ENCODE peak calls at places on chromosome 12, in nine cellular contexts. I is lower leg skin; W is amniotic stem cell; G is AML-193; K is activated naive CD4-positive, alpha-beta T cell treated with Interleukin-2 at 50 U/mL for 16 hours; S is foreskin fibroblast; C is pancreas; Q is activated T-cell treated with anti-CD3 and anti-CD28 coated beads, Interleukin-2, amount 50 U/mL, for 1 hour; V is NCI-H510A. P is an unnamed sample.

GRCh38 chr12:34304001-34304400 is 281.7 kb downstream of the ALG10 start:
- DNase-seq in I (no peak), W (no peak), G (no peak), K (no peak), S (no peak), C (no peak), Q (no peak), V (no peak), P (no peak)

GRCh38 chr12:71214511-71215285 is 56.9 kb upstream of the TSPAN8 start:
- DNase-seq in I (no peak), W (no peak), G (no peak), K (no peak), S (no peak), C (peak), Q (no peak), V (no peak), P (no peak)

GRCh38 chr12:16189849-16190248 is 87.6 kb downstream of the SLC15A5 start:
- DNase-seq in I (no peak), W (no peak), G (peak), K (no peak), S (peak), C (no peak), Q (no peak), V (peak), P (no peak)

GRCh38 chr12:30725739-30726138 is 29.0 kb downstream of the CAPRIN2 start:
- DNase-seq in I (no peak), W (peak), G (no peak), K (no peak), S (peak), C (no peak), Q (no peak), V (no peak), P (no peak)

GRCh38 chr12:104280703-104281458 is 22.7 kb upstream of the EID3 start:
- DNase-seq in I (no peak), W (peak), G (peak), K (no peak), S (peak), C (no peak), Q (no peak), V (no peak), P (no peak)

GRCh38 chr12:94725375-94726168 is 75.2 kb upstream of the TMCC3 start:
- DNase-seq in I (peak), W (no peak), G (no peak), K (no peak), S (peak), C (no peak), Q (no peak), V (no peak), P (no peak)

GRCh38 chr12:56931474-56931978 is 2.7 kb downstream of the SDR9C7 start:
- DNase-seq in I (no peak), W (no peak), G (peak), K (no peak), S (peak), C (no peak), Q (no peak), V (no peak), P (no peak)

GRCh38 chr12:6534914-6535696 is 788 bp downstream of the GAPDH start:
- DNase-seq in I (peak), W (peak), G (peak), K (peak), S (peak), C (peak), Q (peak), V (peak), P (peak)

GRCh38 chr12:111160350-111161142 is 208.3 kb downstream of the PHETA1 start:
- DNase-seq in I (no peak), W (no peak), G (no peak), K (no peak), S (no peak), C (no peak), Q (no peak), V (no peak), P (no peak)

GRCh38 chr12:9756756-9757155 is 3.9 kb downstream of the CD69 start:
- DNase-seq in I (no peak), W (no peak), G (peak), K (no peak), S (no peak), C (no peak), Q (peak), V (no peak), P (no peak)

GRCh38 chr12:19639781-19640180 is 200.5 kb downstream of the AEBP2 start:
- DNase-seq in I (no peak), W (no peak), G (no peak), K (no peak), S (no peak), C (no peak), Q (no peak), V (no peak), P (no peak)

GRCh38 chr12:726281-727140 is 25.9 kb upstream of the WNK1 start:
- DNase-seq in I (no peak), W (no peak), G (no peak), K (no peak), S (no peak), C (no peak), Q (no peak), V (no peak), P (no peak)

GRCh38 chr12:88306471-88307069 is 164.5 kb downstream of the TMTC3 start:
- DNase-seq in I (no peak), W (no peak), G (no peak), K (no peak), S (no peak), C (no peak), Q (no peak), V (no peak), P (no peak)

GRCh38 chr12:13597837-13598236 is 383.6 kb downstream of the GRIN2B start:
- DNase-seq in I (no peak), W (no peak), G (no peak), K (no peak), S (no peak), C (no peak), Q (no peak), V (no peak), P (no peak)

GRCh38 chr12:2289525-2289924 is 236.7 kb downstream of the CACNA1C start:
- DNase-seq in I (no peak), W (no peak), G (no peak), K (no peak), S (no peak), C (no peak), Q (no peak), V (no peak), P (no peak)

GRCh38 chr12:47844264-47845020 is 24.7 kb upstream of the HDAC7 start:
- DNase-seq in I (peak), W (no peak), G (no peak), K (no peak), S (peak), C (no peak), Q (no peak), V (no peak), P (no peak)

GRCh38 chr12:10636124-10636523 is 22.7 kb upstream of the MAGOHB start:
- DNase-seq in I (no peak), W (no peak), G (no peak), K (no peak), S (no peak), C (no peak), Q (no peak), V (no peak), P (no peak)

GRCh38 chr12:92561543-92561899 is 141.3 kb upstream of the PLEKHG7 start:
- DNase-seq in I (no peak), W (no peak), G (no peak), K (no peak), S (peak), C (peak), Q (no peak), V (no peak), P (no peak)

GRCh38 chr12:17015501-17015900 is 409.5 kb upstream of the LMO3 start:
- DNase-seq in I (no peak), W (no peak), G (no peak), K (no peak), S (no peak), C (no peak), Q (no peak), V (no peak), P (no peak)

GRCh38 chr12:101379149-101379548 is 28.4 kb downstream of the ARL1 start:
- DNase-seq in I (no peak), W (no peak), G (no peak), K (no peak), S (no peak), C (no peak), Q (no peak), V (no peak), P (no peak)

GRCh38 chr12:52121848-52122838 is 42.6 kb downstream of the SMIM41 start:
- DNase-seq in I (no peak), W (no peak), G (no peak), K (peak), S (peak), C (peak), Q (peak), V (peak), P (peak)

GRCh38 chr12:10169094-10169493 is 2.8 kb downstream of the OLR1 start:
- DNase-seq in I (no peak), W (no peak), G (no peak), K (no peak), S (no peak), C (no peak), Q (no peak), V (no peak), P (no peak)

GRCh38 chr12:46390881-46391280 is 18.3 kb upstream of the SLC38A2 start:
- DNase-seq in I (no peak), W (no peak), G (no peak), K (no peak), S (no peak), C (no peak), Q (no peak), V (no peak), P (peak)

GRCh38 chr12:41061189-41061588 is 126.9 kb upstream of the PDZRN4 start:
- DNase-seq in I (no peak), W (no peak), G (no peak), K (no peak), S (no peak), C (no peak), Q (no peak), V (no peak), P (no peak)

GRCh38 chr12:111868676-111869588 is 26.9 kb downstream of the MAPKAPK5 start:
- DNase-seq in I (no peak), W (no peak), G (no peak), K (no peak), S (no peak), C (no peak), Q (no peak), V (no peak), P (no peak)

GRCh38 chr12:44154128-44154527 is 318.2 kb downstream of the TMEM117 start:
- DNase-seq in I (no peak), W (peak), G (no peak), K (no peak), S (peak), C (no peak), Q (no peak), V (no peak), P (no peak)

GRCh38 chr12:87756111-87756510 is 273.1 kb downstream of the C12orf50 start:
- DNase-seq in I (no peak), W (peak), G (no peak), K (no peak), S (peak), C (no peak), Q (no peak), V (no peak), P (no peak)

GRCh38 chr12:87428701-87429277 is 600.4 kb downstream of the C12orf50 start:
- DNase-seq in I (no peak), W (no peak), G (no peak), K (no peak), S (peak), C (no peak), Q (no peak), V (no peak), P (no peak)

GRCh38 chr12:46557539-46558373 is 185.2 kb upstream of the SLC38A2 start:
- DNase-seq in I (no peak), W (no peak), G (no peak), K (no peak), S (peak), C (no peak), Q (no peak), V (no peak), P (no peak)

GRCh38 chr12:94644622-94645021 is 5.7 kb downstream of the TMCC3 start:
- DNase-seq in I (no peak), W (no peak), G (no peak), K (no peak), S (peak), C (peak), Q (no peak), V (peak), P (peak)

GRCh38 chr12:89393551-89394121 is 41.3 kb upstream of the DUSP6 start:
- DNase-seq in I (no peak), W (no peak), G (peak), K (no peak), S (no peak), C (no peak), Q (no peak), V (no peak), P (no peak)

GRCh38 chr12:88309546-88309945 is 167.4 kb downstream of the TMTC3 start:
- DNase-seq in I (no peak), W (peak), G (no peak), K (no peak), S (peak), C (no peak), Q (no peak), V (no peak), P (no peak)

GRCh38 chr12:4164591-4165558 is 108.7 kb upstream of the CCND2 start:
- DNase-seq in I (no peak), W (peak), G (no peak), K (peak), S (peak), C (no peak), Q (peak), V (no peak), P (peak)

GRCh38 chr12:43737646-43738045 is 20.9 kb downstream of the PUS7L start:
- DNase-seq in I (no peak), W (no peak), G (no peak), K (no peak), S (peak), C (no peak), Q (no peak), V (no peak), P (no peak)

GRCh38 chr12:32993404-32993803 is 96.8 kb upstream of the PKP2 start:
- DNase-seq in I (no peak), W (no peak), G (no peak), K (no peak), S (no peak), C (no peak), Q (no peak), V (no peak), P (no peak)